ENCODE peak calls at places on chromosomes 6 and 20, in six cellular contexts. Q is PC-3; C is BJ; M is stomach; W is MG63; N is CD8-positive, alpha-beta memory T cell. Z is an unnamed sample. For H3K27me3, the result is how much of the 10 kb centered on the place peaks cover.

GRCh38 chr20:38180781-38181180 is 15.7 kb upstream of the TGM2 start:
- DNase-seq in Q (peak), C (no peak), M (no peak), W (peak), N (no peak), Z (no peak)

GRCh38 chr6:4583026-4583425 is 193.2 kb upstream of the CDYL start:
- DNase-seq in Q (no peak), C (no peak), M (no peak), W (no peak), N (no peak), Z (peak)

GRCh38 chr6:157823001-157823522 is at the start of gene SNX9:
- DNase-seq in Q (peak), C (no peak), M (peak), W (peak), N (peak), Z (no peak)

GRCh38 chr20:40317156-40317790 is 371.8 kb downstream of the MAFB start:
- DNase-seq in Q (no peak), C (no peak), M (no peak), W (no peak), N (no peak), Z (no peak)

GRCh38 chr6:169101981-169102380 is 151.7 kb downstream of the THBS2 start:
- DNase-seq in Q (peak), C (peak), M (no peak), W (peak), N (no peak), Z (peak)

GRCh38 chr20:50664248-50664647 is 27.1 kb downstream of the RIPOR3 start:
- DNase-seq in Q (no peak), C (no peak), M (no peak), W (no peak), N (no peak), Z (no peak)

GRCh38 chr6:155583997-155584396 is 128.4 kb upstream of the NOX3 start:
- DNase-seq in Q (no peak), C (no peak), M (no peak), W (no peak), N (no peak), Z (no peak)

GRCh38 chr20:47335251-47336012 is 21.1 kb downstream of the ZMYND8 start:
- DNase-seq in Q (no peak), C (no peak), M (no peak), W (no peak), N (no peak), Z (no peak)

GRCh38 chr6:81606965-81607381 is 145.5 kb downstream of the TENT5A start:
- DNase-seq in Q (peak), C (peak), M (no peak), W (no peak), N (no peak), Z (peak)

GRCh38 chr6:169899481-169900145 is 148.2 kb downstream of the ERMARD start:
- DNase-seq in Q (no peak), C (no peak), M (no peak), W (no peak), N (no peak), Z (no peak)

GRCh38 chr6:21263531-21264287 is 329.8 kb upstream of the SOX4 start:
- DNase-seq in Q (peak), C (no peak), M (no peak), W (peak), N (no peak), Z (peak)

GRCh38 chr6:25485820-25486559 is 166.0 kb upstream of the SCGN start:
- DNase-seq in Q (no peak), C (no peak), M (peak), W (no peak), N (no peak), Z (no peak)

GRCh38 chr20:24935786-24936525 is 13.1 kb upstream of the CST7 start:
- DNase-seq in Q (no peak), C (no peak), M (no peak), W (no peak), N (no peak), Z (no peak)

GRCh38 chr6:154384196-154384595 is 27.6 kb upstream of the IPCEF1 start:
- DNase-seq in Q (no peak), C (no peak), M (no peak), W (no peak), N (no peak), Z (no peak)

GRCh38 chr6:1855890-1856289 is 246.2 kb downstream of the FOXC1 start:
- DNase-seq in Q (no peak), C (no peak), M (no peak), W (no peak), N (no peak), Z (peak)

GRCh38 chr6:4649728-4650127 is 126.5 kb upstream of the CDYL start:
- DNase-seq in Q (peak), C (no peak), M (no peak), W (no peak), N (no peak), Z (no peak)

GRCh38 chr6:64012351-64013060 is 376.9 kb downstream of the PHF3 start:
- DNase-seq in Q (peak), C (no peak), M (no peak), W (no peak), N (no peak), Z (peak)

GRCh38 chr6:87916446-87916845 is 131.2 kb upstream of the SPACA1 start:
- DNase-seq in Q (no peak), C (no peak), M (no peak), W (no peak), N (no peak), Z (no peak)

GRCh38 chr20:38204936-38205435 is 39.9 kb upstream of the TGM2 start:
- DNase-seq in Q (no peak), C (no peak), M (no peak), W (no peak), N (no peak), Z (no peak)

GRCh38 chr6:83702077-83702476 is 6.8 kb downstream of the SNAP91 start:
- DNase-seq in Q (no peak), C (no peak), M (no peak), W (no peak), N (no peak), Z (no peak)

GRCh38 chr6:160088069-160088773 is 33.4 kb upstream of the SLC22A1 start:
- DNase-seq in Q (peak), C (peak), M (peak), W (peak), N (no peak), Z (peak)

GRCh38 chr6:22145294-22145693 is 151.5 kb downstream of the PRL start:
- DNase-seq in Q (no peak), C (no peak), M (no peak), W (no peak), N (no peak), Z (no peak)

GRCh38 chr6:150293423-150294280 is 75.2 kb upstream of the IYD start:
- DNase-seq in Q (peak), C (no peak), M (no peak), W (peak), N (no peak), Z (peak)

GRCh38 chr6:17269840-17270239 is 11.3 kb upstream of the RBM24 start:
- DNase-seq in Q (no peak), C (peak), M (no peak), W (no peak), N (no peak), Z (no peak)

GRCh38 chr6:11938285-11938890 is 73.7 kb upstream of the HIVEP1 start:
- DNase-seq in Q (no peak), C (no peak), M (no peak), W (no peak), N (no peak), Z (no peak)

GRCh38 chr6:109978174-109979032 is at the start of gene GPR6:
- DNase-seq in Q (peak), C (no peak), M (peak), W (peak), N (no peak), Z (peak)

GRCh38 chr6:109979033-109979921 is 1.2 kb downstream of the GPR6 start:
- DNase-seq in Q (no peak), C (no peak), M (no peak), W (no peak), N (no peak), Z (no peak)

DNA sequence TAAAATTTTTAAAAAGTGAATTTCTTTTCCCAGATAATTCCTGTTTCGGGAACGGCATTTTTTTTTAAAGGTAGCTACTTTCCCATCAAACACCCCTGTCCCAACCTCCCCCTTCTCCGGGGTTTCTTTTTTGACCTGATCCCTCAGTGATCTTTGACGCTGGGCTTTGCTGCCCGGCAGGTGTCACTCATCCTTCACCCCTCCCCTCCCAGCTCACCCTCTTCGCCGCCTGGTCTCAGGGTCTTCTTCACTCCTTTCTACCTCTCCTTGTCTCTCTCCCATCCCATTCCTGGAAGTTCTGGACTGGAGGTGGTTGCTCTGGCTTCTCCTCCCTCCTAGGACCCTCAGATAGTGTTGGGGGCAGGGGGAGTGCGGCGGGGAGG is 329 bp upstream of the GPR6 start:
- DNase-seq in Q (no peak), C (no peak), M (no peak), W (no peak), N (no peak), Z (no peak)
- H3K27me3 ChIP-seq in Q (under half), C (under half), M (under half), W (under half), N (under half), Z (half or more)

DNA sequence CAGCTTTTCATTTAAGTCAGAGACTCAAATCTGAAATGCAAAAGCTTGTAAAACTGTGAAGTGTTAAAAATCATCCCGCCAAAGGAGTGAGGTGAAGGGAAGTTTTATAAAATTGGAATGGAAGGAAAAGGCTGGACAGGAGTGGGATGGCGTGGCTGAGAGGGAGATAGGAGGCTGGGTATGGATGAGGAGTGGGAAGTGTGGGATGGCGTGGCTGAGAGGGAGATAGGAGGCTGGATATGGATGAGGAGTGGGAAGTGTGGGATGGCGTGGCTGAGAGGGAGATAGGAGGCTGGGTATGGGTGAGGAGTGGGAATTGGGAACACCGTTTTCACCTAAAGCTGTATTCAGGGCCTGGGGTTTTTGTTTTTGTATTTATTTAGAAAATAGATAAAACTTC is 59.4 kb upstream of the NKX2-2 start:
- DNase-seq in Q (no peak), C (no peak), M (no peak), W (no peak), N (no peak), Z (no peak)
- H3K27me3 ChIP-seq in Q (half or more), C (under half), M (under half), W (under half), N (under half), Z (under half)

GRCh38 chr6:152099816-152100618 is 292.5 kb downstream of the ESR1 start:
- DNase-seq in Q (peak), C (no peak), M (no peak), W (peak), N (no peak), Z (no peak)

GRCh38 chr6:152096863-152097496 is 289.5 kb downstream of the ESR1 start:
- DNase-seq in Q (peak), C (peak), M (no peak), W (peak), N (no peak), Z (peak)

GRCh38 chr6:152094992-152095592 is 287.6 kb downstream of the ESR1 start:
- DNase-seq in Q (peak), C (peak), M (peak), W (peak), N (no peak), Z (peak)

GRCh38 chr6:152094276-152094675 is 286.8 kb downstream of the ESR1 start:
- DNase-seq in Q (no peak), C (no peak), M (no peak), W (no peak), N (no peak), Z (no peak)

GRCh38 chr6:152098683-152099082 is 291.2 kb downstream of the ESR1 start:
- DNase-seq in Q (no peak), C (no peak), M (no peak), W (no peak), N (no peak), Z (no peak)
- H3K27me3 ChIP-seq in Q (under half), C (under half), M (under half), W (under half), N (under half), Z (under half)

GRCh38 chr6:133951227-133951626 is 1.8 kb upstream of the TBPL1 start:
- DNase-seq in Q (no peak), C (no peak), M (no peak), W (no peak), N (no peak), Z (no peak)
- H3K27me3 ChIP-seq in Q (under half), C (under half), M (under half), W (under half), N (under half), Z (under half)

GRCh38 chr6:166251655-166252054 is 56.5 kb downstream of the PRR18 start:
- DNase-seq in Q (no peak), C (no peak), M (no peak), W (no peak), N (no peak), Z (no peak)

GRCh38 chr6:166253277-166254229 is 54.6 kb downstream of the PRR18 start:
- DNase-seq in Q (no peak), C (no peak), M (no peak), W (peak), N (no peak), Z (no peak)

GRCh38 chr6:166252601-166253000 is 55.6 kb downstream of the PRR18 start:
- DNase-seq in Q (no peak), C (no peak), M (no peak), W (no peak), N (no peak), Z (no peak)

DNA sequence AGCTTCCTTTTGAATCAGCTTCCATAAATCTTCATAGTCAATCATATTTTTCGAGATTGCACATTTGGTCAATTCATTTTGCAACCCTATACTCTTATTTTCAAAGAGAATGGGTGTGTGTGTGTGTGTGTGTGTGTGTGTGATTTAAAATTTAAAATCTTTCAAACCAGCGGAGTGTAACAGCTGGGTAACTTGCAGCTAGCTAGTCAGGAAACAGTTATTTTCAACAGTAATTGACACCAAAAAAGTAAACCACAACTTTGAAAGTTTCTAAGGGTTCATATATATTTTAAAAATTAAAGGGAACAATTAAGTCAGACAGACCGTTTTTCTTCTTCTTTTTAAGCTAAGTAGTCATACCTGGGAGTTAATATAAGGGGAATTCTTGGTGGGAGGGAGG is 57.0 kb downstream of the PRR18 start:
- DNase-seq in Q (no peak), C (no peak), M (no peak), W (no peak), N (no peak), Z (no peak)
- H3K27me3 ChIP-seq in Q (under half), C (under half), M (under half), W (under half), N (under half), Z (under half)

GRCh38 chr20:49346682-49347081 is 68.8 kb upstream of the ZNFX1 start:
- DNase-seq in Q (peak), C (no peak), M (no peak), W (no peak), N (no peak), Z (no peak)

GRCh38 chr20:49349678-49350077 is 71.8 kb upstream of the ZNFX1 start:
- DNase-seq in Q (no peak), C (no peak), M (no peak), W (no peak), N (no peak), Z (no peak)

GRCh38 chr20:49347156-49347555 is 69.3 kb upstream of the ZNFX1 start:
- DNase-seq in Q (peak), C (no peak), M (no peak), W (no peak), N (no peak), Z (no peak)

GRCh38 chr20:49349078-49349477 is 71.2 kb upstream of the ZNFX1 start:
- DNase-seq in Q (no peak), C (no peak), M (no peak), W (no peak), N (no peak), Z (peak)

GRCh38 chr20:49348563-49348962 is 70.7 kb upstream of the ZNFX1 start:
- DNase-seq in Q (no peak), C (no peak), M (no peak), W (no peak), N (no peak), Z (no peak)
- H3K27me3 ChIP-seq in Q (under half), C (under half), M (under half), W (under half), N (under half), Z (under half)

GRCh38 chr20:62694106-62694505 is 14.5 kb upstream of the NTSR1 start:
- DNase-seq in Q (no peak), C (no peak), M (no peak), W (no peak), N (no peak), Z (no peak)
- H3K27me3 ChIP-seq in Q (under half), C (under half), M (under half), W (under half), N (under half), Z (under half)

Z was measured in foreskin keratinocyte.